ENCODE peak calls at places on chromosomes 13 and 19, in ten cellular contexts. N, Z, R, L, S, O, I, F, M and C are unnamed samples.

GRCh38 chr13:71378992-71379905 is 487.8 kb downstream of the DACH1 start:
- DNase-seq in M (no peak), F (no peak), R (no peak), S (no peak), N (no peak), Z (peak), I (no peak), L (no peak), O (no peak), C (no peak)

GRCh38 chr19:14412436-14413071 is 6.6 kb downstream of the DDX39A start:
- DNase-seq in R (no peak), N (no peak), F (no peak), L (no peak), Z (no peak), S (no peak), M (no peak), O (no peak), I (no peak), C (no peak)

GRCh38 chr19:47369923-47370625 is 21.0 kb downstream of the DHX34 start:
- DNase-seq in Z (no peak), R (no peak), L (peak), O (no peak), F (peak), N (peak), I (peak), M (no peak), S (no peak), C (no peak)

GRCh38 chr13:48655291-48655690 is 1.6 kb downstream of the CYSLTR2 start:
- DNase-seq in O (no peak), R (no peak), I (no peak), Z (no peak), N (no peak), L (no peak), M (no peak), F (no peak), S (no peak), C (no peak)

GRCh38 chr13:104962411-104962810 is 1573.1 kb downstream of the EFNB2 start:
- DNase-seq in N (no peak), M (no peak), R (no peak), I (no peak), O (no peak), F (no peak), S (no peak), L (no peak), Z (no peak), C (no peak)

GRCh38 chr19:29018542-29018941 is 194.4 kb downstream of the UQCRFS1 start:
- DNase-seq in I (no peak), N (no peak), M (no peak), F (no peak), S (no peak), O (no peak), R (no peak), L (no peak), Z (no peak), C (no peak)

GRCh38 chr13:32150794-32151193 is 119.2 kb downstream of the FRY start:
- DNase-seq in S (no peak), F (peak), M (no peak), R (no peak), O (peak), L (no peak), N (no peak), I (no peak), Z (no peak), C (no peak)

GRCh38 chr13:48496796-48497195 is 36.1 kb downstream of the RCBTB2 start:
- DNase-seq in R (no peak), M (no peak), L (no peak), N (no peak), F (no peak), Z (no peak), S (no peak), I (no peak), O (no peak), C (no peak)

GRCh38 chr19:10742494-10742893 is 24.6 kb downstream of the DNM2 start:
- DNase-seq in L (no peak), R (no peak), M (no peak), I (no peak), S (no peak), Z (no peak), N (no peak), F (no peak), O (no peak), C (no peak)

GRCh38 chr13:31638577-31638976 is 100.7 kb upstream of the RXFP2 start:
- DNase-seq in R (no peak), S (no peak), Z (peak), I (peak), N (no peak), O (no peak), M (no peak), F (peak), L (no peak), C (no peak)

GRCh38 chr19:485583-486236 is 10.6 kb upstream of the MADCAM1 start:
- DNase-seq in F (no peak), N (peak), I (no peak), Z (no peak), M (peak), S (no peak), R (no peak), L (peak), O (peak), C (peak)

GRCh38 chr13:113930711-113931637 is 42.9 kb downstream of the C13orf46 start:
- DNase-seq in O (peak), F (no peak), I (no peak), S (no peak), L (no peak), M (no peak), Z (no peak), N (peak), R (peak), C (no peak)

GRCh38 chr19:23481043-23481442 is 85.8 kb upstream of the ZNF91 start:
- DNase-seq in N (no peak), O (no peak), M (no peak), F (no peak), S (no peak), Z (peak), I (no peak), L (no peak), R (no peak), C (no peak)

GRCh38 chr19:15195381-15195964 is 5.3 kb downstream of the NOTCH3 start:
- DNase-seq in R (no peak), M (no peak), L (peak), I (no peak), F (peak), O (no peak), N (no peak), Z (peak), S (no peak), C (peak)

GRCh38 chr13:55815458-55816033 is 1325.2 kb upstream of the PRR20A start:
- DNase-seq in O (no peak), L (peak), M (no peak), Z (no peak), F (no peak), I (no peak), S (no peak), R (no peak), N (no peak), C (no peak)

GRCh38 chr13:66543780-66544179 is 686.4 kb downstream of the PCDH9 start:
- DNase-seq in Z (no peak), O (no peak), N (no peak), F (no peak), S (peak), R (no peak), L (no peak), I (no peak), M (no peak), C (no peak)

GRCh38 chr19:51292971-51293370 is 18.5 kb upstream of the IGLON5 start:
- DNase-seq in R (no peak), I (no peak), Z (no peak), O (no peak), M (no peak), F (no peak), L (no peak), N (peak), S (no peak), C (no peak)